ENCODE peak calls at places on chromosome 22, in ten cellular contexts. X is mammary epithelial cell; Q is SK-N-SH; M is A673; G is SJCRH30; Z is AG04450; V is iPS DF 6.9; T is heart right ventricle; I is sigmoid colon; K is naive thymus-derived CD4-positive, alpha-beta T cell. O is an unnamed sample.

GRCh38 chr22:32764330-32765116 is 37.0 kb upstream of the TIMP3 start:
- DNase-seq in X (peak; percentile 60), Q (no peak), M (no peak), G (no peak), Z (peak; percentile 72), V (no peak), T (peak; percentile 47), I (peak; percentile 89), K (no peak), O (no peak)

GRCh38 chr22:40396882-40397281 is 26.5 kb downstream of the SGSM3 start:
- DNase-seq in X (peak; percentile 60), Q (peak; percentile 75), M (peak; percentile 96), G (no peak), Z (peak; percentile 59), V (peak; percentile 35), T (peak; percentile 62), I (no peak), K (no peak), O (no peak)

GRCh38 chr22:21051145-21051835 is 5.5 kb downstream of the LRRC74B start:
- DNase-seq in X (no peak), Q (no peak), M (no peak), G (no peak), Z (no peak), V (no peak), T (no peak), I (no peak), K (no peak), O (no peak)

GRCh38 chr22:36936362-36937116 is 23.1 kb downstream of the CSF2RB start:
- DNase-seq in X (no peak), Q (no peak), M (no peak), G (no peak), Z (no peak), V (no peak), T (no peak), I (no peak), K (no peak), O (no peak)

GRCh38 chr22:27580311-27580897 is 221.2 kb downstream of the MN1 start:
- DNase-seq in X (no peak), Q (no peak), M (no peak), G (no peak), Z (no peak), V (no peak), T (no peak), I (no peak), K (no peak), O (no peak)

GRCh38 chr22:22168190-22168940 is 76.2 kb upstream of the VPREB1 start:
- DNase-seq in X (peak; percentile 42), Q (peak; percentile 16), M (peak; percentile 79), G (peak; percentile 42), Z (peak; percentile 50), V (peak; percentile 52), T (no peak), I (no peak), K (no peak), O (peak; percentile 33)

GRCh38 chr22:28674121-28674563 is 5.5 kb downstream of the TTC28 start:
- DNase-seq in X (peak; percentile 68), Q (peak; percentile 10), M (no peak), G (peak; percentile 19), Z (no peak), V (no peak), T (no peak), I (no peak), K (peak; percentile 57), O (peak; percentile 72)

GRCh38 chr22:21587803-21588611 is 20.5 kb downstream of the UBE2L3 start:
- DNase-seq in X (no peak), Q (no peak), M (no peak), G (no peak), Z (peak; percentile 45), V (no peak), T (no peak), I (no peak), K (no peak), O (peak; percentile 9)

GRCh38 chr22:43471186-43471585 is 59.4 kb downstream of the MPPED1 start:
- DNase-seq in X (no peak), Q (no peak), M (no peak), G (no peak), Z (no peak), V (no peak), T (no peak), I (no peak), K (no peak), O (no peak)

GRCh38 chr22:43467571-43467970 is 55.8 kb downstream of the MPPED1 start:
- DNase-seq in X (no peak), Q (no peak), M (no peak), G (no peak), Z (no peak), V (no peak), T (no peak), I (no peak), K (no peak), O (no peak)

GRCh38 chr22:43473031-43473430 is 61.2 kb downstream of the MPPED1 start:
- DNase-seq in X (no peak), Q (no peak), M (no peak), G (no peak), Z (no peak), V (no peak), T (no peak), I (no peak), K (no peak), O (no peak)

GRCh38 chr22:43471606-43472135 is 59.9 kb downstream of the MPPED1 start:
- DNase-seq in X (no peak), Q (no peak), M (no peak), G (no peak), Z (no peak), V (no peak), T (no peak), I (no peak), K (no peak), O (no peak)

DNA sequence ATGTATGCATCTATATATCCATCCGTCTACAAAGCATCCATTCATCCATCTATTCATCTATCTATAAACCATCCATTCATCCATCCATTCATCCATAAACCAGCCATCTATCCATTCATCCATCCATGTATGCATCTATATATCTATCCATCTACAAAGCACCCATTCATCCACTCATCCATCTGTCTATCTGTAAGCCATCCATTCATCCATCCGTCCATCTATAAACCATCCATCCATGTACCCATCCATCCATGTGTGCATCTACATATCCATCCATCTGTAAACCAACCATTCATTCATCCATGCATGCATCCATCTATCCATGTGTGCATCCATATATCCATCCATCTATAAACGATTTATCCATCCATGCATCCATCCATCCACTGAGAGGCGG is 58.4 kb downstream of the MPPED1 start:
- DNase-seq in X (no peak), Q (no peak), M (no peak), G (no peak), Z (no peak), V (no peak), T (no peak), I (no peak), K (no peak), O (no peak)
- H3K27me3 ChIP-seq in X (no peaks in the 10 kb centered on the region), Q (no peaks in the 10 kb centered on the region), M (peaks cover 47% of the 10 kb centered on the region), G (no peaks in the 10 kb centered on the region), Z (peaks cover 2% of the 10 kb centered on the region), V (no peaks in the 10 kb centered on the region), T (peaks cover 19% of the 10 kb centered on the region), I (peaks cover 3% of the 10 kb centered on the region), K (peaks cover 4% of the 10 kb centered on the region), O (peaks cover 3% of the 10 kb centered on the region)

DNA sequence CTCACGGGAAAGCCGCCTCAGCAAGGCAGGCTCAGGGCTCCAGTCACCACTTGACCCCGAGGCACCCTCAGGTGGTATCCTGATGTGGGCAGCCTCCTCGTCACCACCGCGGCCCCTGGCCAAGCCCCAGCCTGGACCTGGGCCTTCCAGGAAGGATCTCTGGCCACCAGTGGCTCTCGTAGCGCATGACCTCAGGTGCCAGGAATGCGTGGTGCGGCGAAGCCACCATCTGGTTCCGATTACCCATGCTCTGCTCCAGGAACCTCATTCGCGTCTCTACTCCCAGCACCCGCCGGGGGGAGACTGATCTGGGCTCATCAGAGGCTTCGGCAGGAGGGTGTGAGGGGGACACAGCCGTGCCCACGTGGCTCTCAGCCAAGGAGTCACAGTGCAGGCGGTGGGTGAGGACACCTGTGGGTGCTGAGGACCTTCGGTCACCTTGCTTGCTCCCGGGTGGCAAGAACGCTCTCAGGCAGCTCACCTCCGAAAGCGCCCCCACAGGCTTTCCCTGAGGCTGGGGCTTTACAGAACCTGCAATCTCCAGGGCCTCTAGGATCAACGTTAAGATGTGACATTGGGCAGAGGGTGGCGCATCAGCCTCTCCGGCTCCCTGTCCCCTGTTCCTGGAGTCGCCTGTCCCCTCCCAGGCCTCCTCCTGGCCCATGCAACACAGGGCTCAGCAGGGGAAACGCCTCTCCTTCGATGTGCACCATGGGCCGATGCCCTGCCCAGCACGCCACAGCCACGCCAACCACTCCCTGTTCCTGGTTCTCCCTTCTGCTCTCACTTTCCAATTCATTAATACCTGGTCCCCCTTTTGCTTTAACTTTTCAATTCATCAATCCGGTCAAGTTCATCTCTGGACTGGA is 39.0 kb downstream of the TBX1 start:
- DNase-seq in X (no peak), Q (peak; percentile 95), M (peak; percentile 79), G (no peak), Z (peak; percentile 77), V (no peak), T (peak; percentile 22), I (peak; percentile 75), K (no peak), O (no peak)
- H3K4me3 ChIP-seq in X (no peak overlapping the region), Q (no peak overlapping the region), M (no peak overlapping the region), G (no peak overlapping the region), Z (no peak overlapping the region), V (no peak overlapping the region), T (no peak overlapping the region), I (no peak overlapping the region), K (no peak overlapping the region), O (no peak overlapping the region)

DNA sequence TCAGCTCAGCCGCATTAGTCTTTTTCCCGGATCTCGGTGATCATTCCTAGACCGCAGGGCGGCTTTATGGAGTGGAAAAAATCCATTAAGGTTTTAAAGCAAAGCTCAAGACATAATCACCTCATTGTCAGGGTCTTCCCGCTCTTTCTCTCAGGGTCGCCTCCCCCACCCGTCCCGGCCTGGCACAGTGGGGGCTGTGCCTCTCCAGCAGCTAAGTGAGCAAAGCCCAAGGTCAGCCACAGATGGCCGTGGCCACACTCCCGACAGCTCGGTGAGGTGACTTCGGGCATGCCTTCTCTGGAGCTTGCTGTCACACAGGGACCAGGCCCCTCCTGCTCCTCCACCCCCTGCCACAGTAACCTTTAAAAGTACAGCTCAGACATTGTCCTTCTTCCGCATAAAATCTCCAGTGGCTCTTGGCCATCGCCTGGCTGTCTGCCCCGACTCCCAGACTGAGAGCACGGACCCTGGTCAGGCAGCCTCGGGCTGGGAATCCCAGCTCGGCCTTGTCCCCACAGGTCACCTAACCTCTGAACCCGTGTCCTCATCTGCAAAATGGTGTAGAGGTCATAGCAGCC is 69.8 kb upstream of the SHISAL1 start:
- DNase-seq in X (no peak), Q (no peak), M (no peak), G (no peak), Z (no peak), V (no peak), T (no peak), I (peak; percentile 51), K (no peak), O (no peak)
- H3K27me3 ChIP-seq in X (no peaks in the 10 kb centered on the region), Q (no peaks in the 10 kb centered on the region), M (no peaks in the 10 kb centered on the region), G (peaks cover 4% of the 10 kb centered on the region), Z (peaks cover 35% of the 10 kb centered on the region), V (no peaks in the 10 kb centered on the region), T (no peaks in the 10 kb centered on the region), I (no peaks in the 10 kb centered on the region), K (no peaks in the 10 kb centered on the region), O (no peaks in the 10 kb centered on the region)

GRCh38 chr22:48780597-48781277 is 1046.9 kb downstream of the BRD1 start:
- DNase-seq in X (no peak), Q (no peak), M (no peak), G (no peak), Z (no peak), V (no peak), T (no peak), I (peak; percentile 42), K (no peak), O (no peak)

GRCh38 chr22:48778308-48779195 is 1049.1 kb downstream of the BRD1 start:
- DNase-seq in X (no peak), Q (no peak), M (no peak), G (no peak), Z (no peak), V (no peak), T (no peak), I (peak; percentile 52), K (no peak), O (no peak)

GRCh38 chr22:48779211-48779643 is 1048.4 kb downstream of the BRD1 start:
- DNase-seq in X (no peak), Q (no peak), M (no peak), G (no peak), Z (no peak), V (no peak), T (no peak), I (peak; percentile 57), K (no peak), O (no peak)

GRCh38 chr22:48781391-48781790 is 1046.3 kb downstream of the BRD1 start:
- DNase-seq in X (no peak), Q (no peak), M (no peak), G (no peak), Z (no peak), V (no peak), T (no peak), I (peak; percentile 52), K (no peak), O (no peak)

DNA sequence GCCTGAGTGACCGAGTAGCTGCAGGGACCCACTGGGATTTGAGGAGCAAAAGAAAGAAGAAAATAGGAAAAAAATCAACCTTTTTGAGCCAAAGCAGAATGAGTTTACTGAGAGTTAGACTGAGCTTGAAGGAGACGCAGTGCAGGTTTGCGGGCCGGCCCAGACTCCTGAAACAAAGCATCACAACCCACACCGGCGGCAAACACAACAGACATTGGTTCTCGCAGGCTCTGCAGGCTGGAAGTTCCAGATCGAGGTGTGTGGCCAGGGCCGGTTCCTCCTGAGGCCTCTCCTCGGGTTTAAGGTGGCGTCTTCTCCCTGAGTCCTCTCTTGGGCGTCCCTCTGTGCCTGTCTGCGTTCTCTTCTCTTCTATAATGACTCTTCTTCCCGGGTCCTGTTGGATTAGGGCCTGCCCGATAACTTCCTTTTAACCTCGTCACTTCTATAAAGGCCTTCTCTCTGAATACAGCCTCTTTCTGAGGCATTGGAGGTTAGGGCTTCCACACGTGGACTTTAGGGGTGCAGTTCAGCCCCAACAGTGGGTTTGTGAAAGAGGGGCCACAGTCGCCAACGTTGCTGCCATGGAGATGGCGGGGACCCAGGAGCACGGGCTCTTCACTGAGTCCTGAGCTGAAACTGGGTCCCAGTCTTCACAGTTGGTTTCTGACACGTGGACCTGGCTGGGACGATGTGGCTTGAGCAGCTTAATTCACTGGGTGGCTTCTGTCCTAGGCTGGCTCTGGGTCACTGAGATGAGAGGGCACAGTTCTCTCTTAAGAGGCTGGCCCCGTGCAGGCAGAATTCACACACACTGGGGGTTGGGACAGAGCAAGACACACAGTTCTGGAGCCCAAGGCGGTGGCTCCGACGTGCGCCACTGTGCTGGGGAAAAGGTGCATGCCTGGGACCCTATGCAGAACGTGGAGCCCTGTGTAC is 1047.7 kb downstream of the BRD1 start:
- DNase-seq in X (no peak), Q (no peak), M (no peak), G (no peak), Z (no peak), V (no peak), T (no peak), I (peak; percentile 52), K (no peak), O (no peak)
- H3K4me3 ChIP-seq in X (no peak overlapping the region), Q (no peak overlapping the region), M (no peak overlapping the region), G (no peak overlapping the region), Z (no peak overlapping the region), V (no peak overlapping the region), T (no peak overlapping the region), I (no peak overlapping the region), K (no peak overlapping the region), O (no peak overlapping the region)

O was measured in CD4-positive, alpha-beta memory T cell.